ENCODE peak calls at places on chromosomes 1 and 21, in nine cellular contexts. Z, U, B, E, D, S, F, Q and Y are unnamed samples.
A peak's percentile ranks its signal among the peaks of the same experiment; 100 is the strongest.

GRCh38 chr1:76867342-76868130 is at the start of gene ST6GALNAC5:
- DNase-seq in Q (no peak), E (no peak), D (peak; percentile 19), F (no peak), B (no peak), S (no peak), U (no peak), Z (no peak), Y (peak; percentile 12)

GRCh38 chr21:45839274-45839673 is 142.3 kb upstream of the COL6A1 start:
- DNase-seq in Z (no peak), U (no peak), D (peak; percentile 46), E (no peak), B (no peak), F (no peak), S (no peak), Q (no peak), Y (no peak)

GRCh38 chr1:43348809-43349593 is 9.8 kb upstream of the CDC20 start:
- DNase-seq in Q (no peak), E (no peak), F (peak; percentile 55), B (peak; percentile 83), Z (peak; percentile 96), S (peak; percentile 92), U (peak; percentile 11), D (peak; percentile 93), Y (peak; percentile 95)

GRCh38 chr21:29504751-29505321 is 206.1 kb downstream of the BACH1 start:
- DNase-seq in Z (no peak), F (no peak), Q (no peak), S (no peak), E (no peak), U (no peak), B (no peak), D (peak; percentile 94), Y (no peak)

GRCh38 chr1:201282216-201282615 is 1.1 kb upstream of the PKP1 start:
- DNase-seq in F (no peak), B (no peak), S (no peak), Q (no peak), Z (no peak), E (no peak), D (no peak), U (no peak), Y (no peak)

GRCh38 chr1:4267381-4268261 is 367.5 kb upstream of the C1orf174 start:
- DNase-seq in B (no peak), U (no peak), F (no peak), Q (no peak), D (peak; percentile 88), S (no peak), Z (no peak), E (no peak), Y (no peak)

GRCh38 chr1:169624887-169625286 is 5.0 kb downstream of the SELP start:
- DNase-seq in E (no peak), U (no peak), F (no peak), Q (no peak), B (no peak), Z (no peak), D (no peak), S (no peak), Y (no peak)

GRCh38 chr1:33459766-33460543 is 12.5 kb upstream of the ZSCAN20 start:
- DNase-seq in F (no peak), D (peak; percentile 80), E (no peak), Q (no peak), U (no peak), Z (no peak), S (no peak), B (no peak), Y (no peak)

GRCh38 chr21:29080454-29080930 is 7.0 kb upstream of the CCT8 start:
- DNase-seq in U (no peak), Q (no peak), E (no peak), F (no peak), Z (no peak), D (peak; percentile 71), B (peak; percentile 50), S (peak; percentile 9), Y (no peak)

GRCh38 chr1:92410706-92411105 is 76.0 kb downstream of the GFI1 start:
- DNase-seq in D (no peak), Z (no peak), F (no peak), Q (no peak), B (peak; percentile 74), S (peak; percentile 22), E (no peak), U (no peak), Y (no peak)